ENCODE peak calls at places on chromosomes 11 and 22, in ten cellular contexts. Z is neural progenitor cell; S is activated CD4-positive, alpha-beta T cell treated with anti-CD3 and anti-CD28 coated beads, Interleukin-2, amount 50 U/mL, for 1 hour; W is HEK293T; N is NCI-H748 treated with DMSO at 0.1 percent for 48 hours; Y is bronchial epithelial cell; A is NCI-H1092 treated with DMSO at 0.1 percent for 48 hours; L is fibroblast of lung; X is NCI-H774; M is nucleus accumbens. C is an unnamed sample.

GRCh38 chr11:16607675-16608644 is 130.5 kb upstream of the C11orf58 start:
- DNase-seq in Z (peak), S (no peak), W (peak), N (peak), Y (peak), A (peak), L (peak), X (peak), M (no peak), C (peak)

GRCh38 chr11:61472868-61473267 is 35.7 kb upstream of the LRRC10B start:
- DNase-seq in Z (peak), S (no peak), W (no peak), N (no peak), Y (no peak), A (no peak), L (peak), X (no peak), M (no peak), C (no peak)

GRCh38 chr11:60396790-60397189 is 531 bp downstream of the MS4A14 start:
- DNase-seq in Z (no peak), S (no peak), W (no peak), N (no peak), Y (no peak), A (no peak), L (no peak), X (no peak), M (no peak), C (no peak)

GRCh38 chr11:124799384-124800225 is 601 bp downstream of the MSANTD2 start:
- DNase-seq in Z (peak), S (peak), W (peak), N (no peak), Y (no peak), A (peak), L (peak), X (no peak), M (no peak), C (no peak)

GRCh38 chr11:61141601-61142028 is 19.6 kb downstream of the VPS37C start:
- DNase-seq in Z (no peak), S (no peak), W (no peak), N (peak), Y (no peak), A (peak), L (no peak), X (peak), M (no peak), C (peak)

GRCh38 chr11:45045692-45046471 is 95.2 kb upstream of the TP53I11 start:
- DNase-seq in Z (no peak), S (no peak), W (no peak), N (no peak), Y (peak), A (no peak), L (peak), X (no peak), M (no peak), C (no peak)

GRCh38 chr11:46309669-46310288 is 32.3 kb downstream of the CREB3L1 start:
- DNase-seq in Z (no peak), S (no peak), W (no peak), N (no peak), Y (peak), A (no peak), L (no peak), X (no peak), M (no peak), C (no peak)

GRCh38 chr11:56624661-56625110 is 10.0 kb upstream of the OR5M1 start:
- DNase-seq in Z (peak), S (no peak), W (peak), N (peak), Y (peak), A (no peak), L (peak), X (no peak), M (no peak), C (no peak)

GRCh38 chr11:128210148-128210940 is 377.0 kb downstream of the ETS1 start:
- DNase-seq in Z (no peak), S (no peak), W (no peak), N (no peak), Y (peak), A (no peak), L (peak), X (no peak), M (no peak), C (no peak)

GRCh38 chr11:26779466-26779865 is 57.6 kb upstream of the SLC5A12 start:
- DNase-seq in Z (no peak), S (no peak), W (no peak), N (no peak), Y (no peak), A (no peak), L (no peak), X (no peak), M (no peak), C (no peak)

GRCh38 chr22:24695958-24696511 is 78.5 kb downstream of the PIWIL3 start:
- DNase-seq in Z (peak), S (no peak), W (no peak), N (no peak), Y (no peak), A (no peak), L (peak), X (no peak), M (no peak), C (no peak)

GRCh38 chr11:75767228-75767572 is 1.4 kb upstream of the DGAT2 start:
- DNase-seq in Z (no peak), S (no peak), W (no peak), N (no peak), Y (no peak), A (no peak), L (no peak), X (no peak), M (no peak), C (no peak)

GRCh38 chr22:24106385-24107381 is 74.6 kb upstream of the SUSD2 start:
- DNase-seq in Z (peak), S (peak), W (no peak), N (no peak), Y (no peak), A (no peak), L (peak), X (no peak), M (no peak), C (no peak)

GRCh38 chr22:26553056-26553752 is 36.7 kb downstream of the TPST2 start:
- DNase-seq in Z (no peak), S (no peak), W (no peak), N (no peak), Y (peak), A (no peak), L (peak), X (peak), M (no peak), C (no peak)

GRCh38 chr11:60842688-60843605 is 1.0 kb downstream of the CCDC86 start:
- DNase-seq in Z (no peak), S (no peak), W (no peak), N (no peak), Y (peak), A (no peak), L (no peak), X (no peak), M (no peak), C (no peak)

GRCh38 chr11:26613759-26614158 is 41.7 kb upstream of the MUC15 start:
- DNase-seq in Z (no peak), S (no peak), W (no peak), N (no peak), Y (no peak), A (no peak), L (no peak), X (no peak), M (no peak), C (no peak)

GRCh38 chr11:77882396-77882795 is 61.5 kb downstream of the AAMDC start:
- DNase-seq in Z (no peak), S (no peak), W (no peak), N (no peak), Y (no peak), A (no peak), L (no peak), X (no peak), M (no peak), C (no peak)

GRCh38 chr11:13923716-13924650 is 38.5 kb upstream of the SPON1 start:
- DNase-seq in Z (no peak), S (no peak), W (no peak), N (no peak), Y (no peak), A (no peak), L (no peak), X (no peak), M (no peak), C (no peak)

GRCh38 chr11:73244589-73245240 is 26.6 kb downstream of the P2RY2 start:
- DNase-seq in Z (no peak), S (no peak), W (no peak), N (no peak), Y (no peak), A (no peak), L (no peak), X (no peak), M (no peak), C (no peak)

GRCh38 chr22:44625981-44626687 is 75.9 kb upstream of the PRR5 start:
- DNase-seq in Z (peak), S (peak), W (peak), N (peak), Y (peak), A (peak), L (peak), X (peak), M (peak), C (peak)

GRCh38 chr11:40514124-40514523 is 945.3 kb downstream of the LRRC4C start:
- DNase-seq in Z (no peak), S (no peak), W (no peak), N (no peak), Y (peak), A (peak), L (peak), X (peak), M (no peak), C (no peak)

GRCh38 chr11:64924910-64925284 is 408 bp downstream of the PPP2R5B start:
- DNase-seq in Z (peak), S (no peak), W (no peak), N (no peak), Y (no peak), A (no peak), L (no peak), X (no peak), M (no peak), C (no peak)

GRCh38 chr11:124644426-124645280 is 22.0 kb downstream of the TBRG1 start:
- DNase-seq in Z (peak), S (peak), W (peak), N (peak), Y (peak), A (peak), L (peak), X (peak), M (no peak), C (no peak)

GRCh38 chr11:112587664-112588063 is 327.0 kb upstream of the PLET1 start:
- DNase-seq in Z (no peak), S (no peak), W (no peak), N (no peak), Y (no peak), A (no peak), L (no peak), X (no peak), M (no peak), C (no peak)

GRCh38 chr22:39363751-39364484 is 14.1 kb downstream of the SYNGR1 start:
- DNase-seq in Z (peak), S (no peak), W (no peak), N (no peak), Y (no peak), A (no peak), L (no peak), X (no peak), M (no peak), C (no peak)

GRCh38 chr11:69170704-69171103 is 15.0 kb downstream of the SMIM38 start:
- DNase-seq in Z (no peak), S (no peak), W (no peak), N (no peak), Y (no peak), A (peak), L (no peak), X (no peak), M (no peak), C (no peak)

GRCh38 chr22:27105142-27106025 is 448.0 kb downstream of the MIAT start:
- DNase-seq in Z (no peak), S (no peak), W (no peak), N (no peak), Y (peak), A (no peak), L (peak), X (no peak), M (no peak), C (no peak)

GRCh38 chr11:127063191-127063590 is 62.6 kb upstream of the KIRREL3 start:
- DNase-seq in Z (no peak), S (no peak), W (no peak), N (no peak), Y (no peak), A (no peak), L (no peak), X (no peak), M (no peak), C (no peak)

GRCh38 chr22:47033648-47034000 is 271.2 kb downstream of the TBC1D22A start:
- DNase-seq in Z (no peak), S (no peak), W (no peak), N (no peak), Y (no peak), A (no peak), L (no peak), X (no peak), M (no peak), C (no peak)

GRCh38 chr11:61756452-61757212 is 4.2 kb downstream of the MYRF start:
- DNase-seq in Z (no peak), S (no peak), W (no peak), N (no peak), Y (peak), A (no peak), L (peak), X (no peak), M (no peak), C (no peak)

GRCh38 chr11:45879803-45880685 is 5.4 kb upstream of the MAPK8IP1 start:
- DNase-seq in Z (no peak), S (no peak), W (no peak), N (no peak), Y (no peak), A (no peak), L (no peak), X (no peak), M (no peak), C (no peak)

GRCh38 chr11:47689480-47689879 is 25.7 kb downstream of the AGBL2 start:
- DNase-seq in Z (no peak), S (no peak), W (no peak), N (no peak), Y (peak), A (no peak), L (no peak), X (no peak), M (no peak), C (no peak)

GRCh38 chr11:14414470-14415461 is 55.8 kb upstream of the RRAS2 start:
- DNase-seq in Z (no peak), S (peak), W (no peak), N (no peak), Y (peak), A (no peak), L (peak), X (no peak), M (no peak), C (no peak)

GRCh38 chr11:75627879-75628668 is 40.8 kb downstream of the MAP6 start:
- DNase-seq in Z (no peak), S (no peak), W (no peak), N (no peak), Y (no peak), A (peak), L (no peak), X (no peak), M (no peak), C (no peak)

GRCh38 chr11:73236879-73237278 is 18.8 kb downstream of the P2RY2 start:
- DNase-seq in Z (peak), S (peak), W (peak), N (no peak), Y (peak), A (no peak), L (peak), X (no peak), M (no peak), C (no peak)

GRCh38 chr11:114063829-114064201 is 4.3 kb downstream of the ZBTB16 start:
- DNase-seq in Z (no peak), S (no peak), W (no peak), N (no peak), Y (no peak), A (no peak), L (no peak), X (no peak), M (no peak), C (no peak)

GRCh38 chr11:45847908-45848316 is 637 bp downstream of the CRY2 start:
- DNase-seq in Z (peak), S (peak), W (peak), N (peak), Y (peak), A (no peak), L (peak), X (no peak), M (no peak), C (no peak)

GRCh38 chr11:124867700-124868099 is 2.5 kb downstream of the ROBO3 start:
- DNase-seq in Z (peak), S (no peak), W (peak), N (no peak), Y (peak), A (peak), L (peak), X (no peak), M (no peak), C (no peak)

GRCh38 chr22:47071078-47071811 is 308.8 kb downstream of the TBC1D22A start:
- DNase-seq in Z (no peak), S (no peak), W (no peak), N (no peak), Y (no peak), A (no peak), L (no peak), X (no peak), M (no peak), C (no peak)

GRCh38 chr11:107691003-107691402 is 20.9 kb downstream of the SLN start:
- DNase-seq in Z (no peak), S (no peak), W (no peak), N (no peak), Y (peak), A (no peak), L (no peak), X (no peak), M (no peak), C (no peak)